ENCODE peak calls at places on chromosome 9, in four cellular contexts. E is GM12878, U is HepG2, P is H1. O is an unnamed sample.

GRCh38 chr9:38689678-38690077 is 30.3 kb downstream of the FAM240B start:
- DNase-seq in E (no peak), U (no peak), P (peak; percentile 75), O (no peak)

GRCh38 chr9:77063645-77064285 is 44.3 kb downstream of the FOXB2 start:
- DNase-seq in E (no peak), U (no peak), P (no peak), O (no peak)

GRCh38 chr9:117555964-117556629 is 141.2 kb upstream of the ASTN2 start:
- DNase-seq in E (peak; percentile 7), U (peak; percentile 60), P (peak; percentile 27), O (peak; percentile 42)

GRCh38 chr9:110619831-110620230 is 40.3 kb upstream of the SVEP1 start:
- DNase-seq in E (no peak), U (no peak), P (no peak), O (no peak)

GRCh38 chr9:90808226-90808797 is 6.7 kb downstream of the SYK start:
- DNase-seq in E (no peak), U (no peak), P (no peak), O (no peak)

GRCh38 chr9:126169736-126170135 is 156.9 kb upstream of the MVB12B start:
- DNase-seq in E (no peak), U (no peak), P (no peak), O (no peak)

GRCh38 chr9:503881-504852 is 289.5 kb downstream of the DOCK8 start:
- DNase-seq in E (no peak), U (peak; percentile 48), P (peak; percentile 36), O (peak; percentile 81)

GRCh38 chr9:123319541-123320339 is 36.3 kb upstream of the CRB2 start:
- DNase-seq in E (no peak), U (peak; percentile 34), P (no peak), O (no peak)

GRCh38 chr9:125121156-125121555 is 22.2 kb downstream of the SCAI start:
- DNase-seq in E (no peak), U (peak; percentile 34), P (no peak), O (no peak)

GRCh38 chr9:37730256-37730655 is 23.3 kb upstream of the TRMT10B start:
- DNase-seq in E (no peak), U (no peak), P (no peak), O (no peak)

GRCh38 chr9:109411818-109412352 is 86.2 kb downstream of the PTPN3 start:
- DNase-seq in E (peak; percentile 75), U (no peak), P (no peak), O (peak; percentile 43)

GRCh38 chr9:71694332-71694731 is 74.0 kb downstream of the CEMIP2 start:
- DNase-seq in E (no peak), U (no peak), P (no peak), O (no peak)

GRCh38 chr9:127130661-127131538 is 8.5 kb upstream of the ANGPTL2 start:
- DNase-seq in E (no peak), U (peak; percentile 40), P (no peak), O (no peak)

DNA sequence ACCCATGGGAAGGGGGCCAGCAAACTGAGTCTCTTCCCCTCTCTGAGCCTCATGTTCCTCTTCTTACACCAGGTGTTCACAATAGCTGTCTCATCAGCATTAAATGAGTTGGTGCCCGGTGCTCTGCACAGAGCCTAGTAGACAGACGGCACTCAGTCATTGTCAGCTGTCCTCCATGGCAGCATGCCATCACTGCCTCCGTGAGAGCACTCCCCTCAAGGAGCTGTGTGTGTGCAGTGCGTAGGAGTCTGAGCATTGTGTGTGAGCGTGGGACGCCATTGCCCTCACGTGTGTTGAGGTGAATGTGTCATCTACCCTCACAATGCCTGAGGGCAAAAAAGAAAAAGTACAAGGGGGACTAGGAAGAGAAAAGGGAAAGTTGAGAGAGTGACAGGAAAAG is 536.5 kb downstream of the CDK5RAP2 start:
- DNase-seq in E (no peak), U (no peak), P (no peak), O (no peak)
- TF ChIP-seq SRF in E (no peak), U (no peak), P (no peak), O (no peak)

GRCh38 chr9:69865986-69866385 is 45.4 kb downstream of the CFAP95 start:
- DNase-seq in E (no peak), U (no peak), P (no peak), O (no peak)

GRCh38 chr9:69873401-69873950 is 52.9 kb downstream of the CFAP95 start:
- DNase-seq in E (no peak), U (no peak), P (no peak), O (no peak)

GRCh38 chr9:69874301-69875060 is 53.9 kb downstream of the CFAP95 start:
- DNase-seq in E (no peak), U (no peak), P (no peak), O (no peak)

GRCh38 chr9:69867081-69867814 is 46.6 kb downstream of the CFAP95 start:
- DNase-seq in E (no peak), U (no peak), P (no peak), O (no peak)

DNA sequence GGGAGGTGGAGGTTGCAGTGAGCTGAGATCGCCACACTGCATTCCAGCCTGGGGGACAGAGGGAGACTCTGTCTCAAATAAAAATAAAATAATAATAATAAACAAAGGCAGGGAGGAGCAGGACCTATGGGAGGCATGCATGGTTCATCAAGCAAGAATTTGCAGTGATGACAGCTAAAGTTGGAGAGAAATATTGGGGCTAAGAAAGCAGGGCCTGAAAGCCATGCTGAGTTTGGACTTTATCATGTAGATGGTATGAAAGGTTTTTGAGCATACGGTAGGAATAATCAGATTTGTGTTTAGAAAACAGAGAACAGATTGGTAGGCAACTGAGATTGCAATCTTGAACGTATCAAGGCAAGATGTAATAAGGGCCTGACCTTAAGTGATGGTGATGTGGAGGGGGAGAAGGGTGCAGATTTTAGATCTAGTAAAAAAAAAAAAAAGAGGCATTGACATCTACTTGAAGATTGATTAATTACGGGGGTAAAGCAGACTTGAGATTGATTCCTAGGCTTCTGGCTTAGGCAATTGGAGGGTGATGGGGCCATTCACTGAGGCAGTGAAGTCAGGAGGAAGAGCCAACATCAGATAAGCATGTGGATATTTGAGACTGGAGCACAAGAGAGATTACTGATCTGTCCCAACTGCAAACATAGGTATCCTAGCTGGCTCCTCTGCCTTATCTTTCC is 50.7 kb downstream of the CFAP95 start:
- DNase-seq in E (no peak), U (no peak), P (no peak), O (no peak)
- TF ChIP-seq GABPA in E (no peak), U (no peak), P (no peak), O (no peak)

GRCh38 chr9:18748106-18748719 is 274.3 kb downstream of the ADAMTSL1 start:
- DNase-seq in E (no peak), U (no peak), P (no peak), O (no peak)
- TF ChIP-seq SRF in E (no peak), U (no peak), P (no peak), O (no peak)

GRCh38 chr9:69014013-69014412 is at the start of gene PRKACG:
- DNase-seq in E (no peak), U (no peak), P (no peak), O (no peak)

GRCh38 chr9:69013404-69013727 is 547 bp downstream of the PRKACG start:
- DNase-seq in E (no peak), U (no peak), P (no peak), O (no peak)

GRCh38 chr9:69019808-69020207 is 5.9 kb upstream of the PRKACG start:
- DNase-seq in E (no peak), U (no peak), P (no peak), O (peak; percentile 79)

GRCh38 chr9:69018688-69019087 is 4.8 kb upstream of the PRKACG start:
- DNase-seq in E (no peak), U (no peak), P (no peak), O (no peak)

GRCh38 chr9:69016366-69017096 is 2.6 kb upstream of the PRKACG start:
- DNase-seq in E (no peak), U (no peak), P (no peak), O (no peak)
- TF ChIP-seq GABPA in E (no peak), U (no peak), P (no peak), O (no peak)

DNA sequence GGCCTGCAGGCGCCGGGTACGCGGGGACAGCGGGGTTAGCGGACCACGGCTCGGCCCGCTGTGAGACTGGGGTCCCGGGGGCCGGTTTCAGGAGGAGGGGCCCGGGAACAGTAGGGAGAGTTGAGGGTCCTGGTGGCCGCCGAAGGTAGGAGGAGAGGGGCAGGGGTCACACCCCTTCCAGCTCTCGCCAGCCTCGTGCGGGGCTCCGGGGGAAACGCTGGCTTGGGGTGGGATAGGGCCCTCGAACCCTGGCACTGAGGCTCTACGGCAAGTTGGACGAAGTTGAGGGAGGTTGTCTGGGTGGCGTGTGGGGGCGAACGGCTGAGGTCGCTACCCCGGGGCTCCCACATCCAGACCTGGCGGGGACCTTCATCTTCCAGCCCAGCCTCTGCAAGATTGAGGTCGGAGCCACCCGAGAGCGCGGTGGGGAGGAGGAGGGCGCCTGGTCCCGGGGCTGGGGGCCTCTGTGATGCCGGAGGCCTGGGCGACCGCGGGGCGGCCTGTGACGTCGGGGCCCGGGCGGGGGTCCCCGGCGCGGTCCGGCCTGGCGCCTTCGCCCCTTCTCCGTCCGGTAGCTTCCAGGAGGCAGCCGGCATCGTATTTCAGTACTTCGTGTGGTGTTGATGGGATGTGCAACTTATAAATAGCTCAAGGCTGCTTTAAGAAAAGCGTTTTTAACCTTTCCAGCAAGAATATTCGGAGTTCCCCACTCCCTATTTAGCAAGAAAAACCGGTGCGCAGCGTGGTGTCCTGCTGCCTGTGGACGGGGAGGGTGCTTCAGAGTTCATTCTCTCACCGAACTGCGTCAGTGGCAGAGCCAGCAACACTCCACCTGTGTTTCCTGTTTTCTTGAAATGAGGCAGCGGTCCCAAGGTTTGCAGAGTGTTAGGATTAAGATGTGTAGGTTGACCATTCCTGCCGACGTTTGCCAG is 910 bp downstream of the HABP4 start:
- DNase-seq in E (no peak), U (peak; percentile 25), P (no peak), O (no peak)
- TF ChIP-seq SRF in E (no peak), U (no peak), P (no peak), O (no peak)